ENCODE peak calls at places on chromosomes 11 and 22, in four cellular contexts. I is CD4-positive, CD25-positive, alpha-beta regulatory T cell; W is transverse colon; D is GM23248. G is an unnamed sample. For H3K36me3, the result is how much of the 10 kb centered on the place peaks cover.

GRCh38 chr11:88175004-88175706 is at the start of gene RAB38:
- DNase-seq in D (peak), I (peak), W (peak), G (no peak)

GRCh38 chr11:107387666-107388065 is 70.0 kb downstream of the CWF19L2 start:
- DNase-seq in D (no peak), W (no peak), I (no peak), G (no peak)

GRCh38 chr22:20439928-20440575 is 2.4 kb upstream of the SCARF2 start:
- DNase-seq in D (no peak), I (no peak), W (no peak), G (no peak)

GRCh38 chr11:96376796-96377195 is 12.9 kb downstream of the CCDC82 start:
- DNase-seq in W (no peak), I (no peak), D (no peak), G (no peak)

GRCh38 chr22:33921576-33922181 is 1.4 kb upstream of the LARGE1 start:
- DNase-seq in D (peak), W (peak), I (peak), G (no peak)

GRCh38 chr22:42132457-42132856 is 1.8 kb upstream of the CYP2D6 start:
- DNase-seq in W (no peak), D (no peak), I (no peak), G (no peak)

GRCh38 chr22:22870577-22871398 is 16.8 kb upstream of the IGLL5 start:
- DNase-seq in D (peak), I (peak), W (no peak), G (no peak)

GRCh38 chr11:20050551-20051333 is 109.5 kb downstream of the DBX1 start:
- DNase-seq in D (no peak), W (no peak), I (no peak), G (no peak)

GRCh38 chr11:57387284-57388030 is 3.0 kb downstream of the PRG2 start:
- DNase-seq in I (no peak), W (no peak), D (no peak), G (no peak)

GRCh38 chr22:47837703-47838102 is 1075.3 kb downstream of the TBC1D22A start:
- DNase-seq in I (peak), W (no peak), D (peak), G (peak)

GRCh38 chr22:38489561-38490133 is 16.5 kb downstream of the DDX17 start:
- DNase-seq in I (no peak), W (no peak), D (no peak), G (no peak)

GRCh38 chr11:118274184-118274583 is 10.1 kb upstream of the MPZL2 start:
- DNase-seq in I (no peak), W (no peak), D (no peak), G (no peak)

GRCh38 chr22:46829140-46829891 is 66.9 kb downstream of the TBC1D22A start:
- DNase-seq in W (no peak), D (peak), I (no peak), G (no peak)

GRCh38 chr22:24593810-24594568 is 1.1 kb upstream of the LRRC75B start:
- DNase-seq in D (no peak), I (peak), W (peak), G (no peak)

GRCh38 chr22:49705631-49706352 is 121.9 kb downstream of the BRD1 start:
- DNase-seq in I (peak), W (no peak), D (no peak), G (no peak)

GRCh38 chr11:88292156-88292844 is 45.2 kb downstream of the CTSC start:
- DNase-seq in W (peak), D (peak), I (no peak), G (peak)

GRCh38 chr22:45454260-45454659 is 40.8 kb downstream of the RIBC2 start:
- DNase-seq in D (peak), W (no peak), I (no peak), G (no peak)

GRCh38 chr22:32904044-32904443 is 102.5 kb downstream of the TIMP3 start:
- DNase-seq in I (peak), D (peak), W (peak), G (peak)

GRCh38 chr11:134543144-134544044 is 131.4 kb upstream of the B3GAT1 start:
- DNase-seq in W (no peak), I (no peak), D (no peak), G (no peak)

GRCh38 chr11:102530558-102530957 is at the start of gene MMP7:
- DNase-seq in W (no peak), D (peak), I (no peak), G (no peak)

GRCh38 chr22:26986884-26987283 is 329.5 kb downstream of the MIAT start:
- DNase-seq in W (no peak), D (no peak), I (no peak), G (no peak)

GRCh38 chr11:111419641-111420327 is 40.7 kb upstream of the POU2AF1 start:
- DNase-seq in D (no peak), I (no peak), W (no peak), G (no peak)

GRCh38 chr11:1916986-1917522 is 2.4 kb upstream of the TNNT3 start:
- DNase-seq in I (no peak), W (no peak), D (no peak), G (no peak)

GRCh38 chr11:74043450-74043849 is 34.6 kb upstream of the UCP3 start:
- DNase-seq in W (no peak), D (no peak), I (no peak), G (no peak)

GRCh38 chr11:74050465-74050864 is 41.6 kb upstream of the UCP3 start:
- DNase-seq in D (peak), I (no peak), W (no peak), G (no peak)

GRCh38 chr11:74044538-74044937 is 35.7 kb upstream of the UCP3 start:
- DNase-seq in W (no peak), D (no peak), I (no peak), G (no peak)

DNA sequence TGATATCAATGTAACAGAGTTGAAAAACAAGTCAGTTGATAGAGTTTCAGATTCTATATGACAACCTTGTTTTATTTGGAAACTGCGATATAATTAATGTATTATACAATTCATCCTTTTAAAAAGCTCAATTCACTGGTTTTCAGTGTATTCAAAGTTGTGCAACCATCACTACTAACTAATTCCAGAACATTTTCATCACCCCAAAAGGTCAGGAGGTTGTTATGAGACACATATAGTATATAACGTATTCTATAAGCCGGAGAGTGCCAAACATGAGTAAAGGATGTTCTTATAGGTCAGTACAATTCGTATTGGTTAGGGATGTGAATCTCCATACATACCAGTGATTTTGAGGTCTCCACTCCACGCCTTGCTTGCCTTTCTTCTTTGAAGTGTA is 40.1 kb upstream of the UCP3 start:
- DNase-seq in W (no peak), D (no peak), I (no peak), G (no peak)
- H3K36me3 ChIP-seq in W (under half), D (under half), I (under half), G (half or more)

GRCh38 chr22:37471721-37472417 is 14.3 kb downstream of the MFNG start:
- DNase-seq in D (no peak), W (no peak), I (no peak), G (no peak)

GRCh38 chr22:37467556-37467955 is 18.6 kb downstream of the MFNG start:
- DNase-seq in I (no peak), W (no peak), D (no peak), G (no peak)

GRCh38 chr22:37472418-37473006 is 13.7 kb downstream of the MFNG start:
- DNase-seq in D (peak), I (peak), W (peak), G (peak)

GRCh38 chr22:37469416-37470086 is 16.6 kb downstream of the MFNG start:
- DNase-seq in D (no peak), I (no peak), W (no peak), G (no peak)

GRCh38 chr22:37470087-37470445 is 16.1 kb downstream of the MFNG start:
- DNase-seq in I (no peak), D (peak), W (no peak), G (no peak)
- H3K36me3 ChIP-seq in I (half or more), D (under half), W (under half), G (under half)

DNA sequence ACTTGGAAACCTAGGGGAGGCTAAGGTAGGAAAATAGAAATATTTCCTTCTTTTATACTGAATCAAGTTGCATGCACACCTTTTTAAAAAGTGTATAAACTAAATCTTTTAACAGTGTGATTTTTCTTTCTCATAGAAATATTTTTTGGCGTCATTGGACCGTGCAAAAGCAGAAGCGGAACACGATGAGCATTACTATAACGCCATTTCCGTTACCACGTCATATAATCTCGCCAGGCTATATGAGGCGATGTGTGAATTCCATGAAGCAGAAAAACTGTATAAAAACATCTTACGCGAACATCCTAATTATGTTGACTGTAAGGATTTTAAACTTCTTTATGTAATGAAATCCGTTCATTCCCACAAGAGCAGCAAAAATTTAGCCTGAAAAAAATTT is 13.4 kb downstream of the CTR9 start:
- DNase-seq in D (no peak), I (no peak), W (no peak), G (no peak)
- H3K36me3 ChIP-seq in D (half or more), I (under half), W (half or more), G (half or more)

GRCh38 chr11:95092549-95093324 is 3.1 kb downstream of the ENDOD1 start:
- DNase-seq in W (peak), I (peak), D (peak), G (no peak)

GRCh38 chr11:95087171-95087570 is 2.5 kb upstream of the ENDOD1 start:
- DNase-seq in D (no peak), I (no peak), W (no peak), G (no peak)

GRCh38 chr11:95091663-95092062 is 2.0 kb downstream of the ENDOD1 start:
- DNase-seq in D (no peak), I (no peak), W (no peak), G (no peak)

GRCh38 chr11:95088946-95089619 is 563 bp upstream of the ENDOD1 start:
- DNase-seq in I (peak), W (no peak), D (peak), G (no peak)

DNA sequence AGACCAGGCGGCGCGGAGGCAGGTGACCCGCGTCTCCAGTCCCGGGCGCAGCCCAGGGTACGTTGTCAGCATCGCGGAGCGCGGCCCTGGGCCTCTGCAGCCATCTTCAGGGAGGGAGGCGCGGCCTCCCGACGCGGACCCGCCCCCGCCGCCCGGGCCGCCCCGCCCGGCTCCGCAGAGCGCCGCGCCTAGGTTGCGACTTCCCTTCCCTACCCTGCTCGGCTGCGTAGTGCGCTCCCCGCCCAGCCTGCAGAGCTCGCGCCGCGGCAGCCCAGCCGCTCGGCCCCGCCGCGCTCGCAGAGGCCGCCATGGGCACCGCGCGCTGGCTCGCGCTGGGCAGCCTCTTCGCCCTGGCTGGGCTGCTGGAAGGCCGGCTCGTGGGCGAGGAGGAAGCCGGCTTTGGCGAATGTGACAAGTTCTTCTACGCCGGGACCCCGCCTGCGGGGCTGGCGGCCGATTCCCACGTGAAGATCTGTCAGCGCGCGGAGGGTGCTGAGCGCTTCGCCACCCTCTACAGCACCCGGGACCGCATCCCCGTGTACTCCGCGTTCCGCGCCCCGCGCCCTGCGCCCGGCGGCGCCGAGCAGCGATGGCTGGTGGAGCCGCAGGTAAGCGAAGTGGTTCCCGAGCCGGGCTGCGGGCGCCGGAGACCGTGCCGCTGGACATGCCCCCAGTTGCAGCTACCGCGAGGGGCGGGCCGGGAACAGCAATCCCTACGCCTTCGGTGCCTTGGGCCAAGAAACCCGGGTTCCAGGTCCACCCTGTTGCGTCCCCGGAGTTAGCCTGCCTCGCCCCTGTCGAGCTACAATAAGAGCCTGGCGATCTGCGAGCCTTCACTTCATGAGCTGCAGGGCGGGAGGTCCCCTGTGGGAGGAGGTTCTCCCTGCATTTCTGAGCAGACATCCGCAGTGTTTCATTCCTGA is at the start of gene ENDOD1:
- DNase-seq in W (peak), I (peak), D (peak), G (peak)
- H3K36me3 ChIP-seq in W (under half), I (under half), D (under half), G (under half)

GRCh38 chr22:21807545-21807944 is 59.9 kb downstream of the MAPK1 start:
- DNase-seq in D (peak), W (no peak), I (no peak), G (no peak)
- H3K36me3 ChIP-seq in D (under half), W (under half), I (under half), G (half or more)

GRCh38 chr11:61446211-61446651 is 16.3 kb downstream of the SDHAF2 start:
- DNase-seq in I (peak), W (peak), D (peak), G (peak)

GRCh38 chr11:61447601-61448551 is 18.0 kb downstream of the SDHAF2 start:
- DNase-seq in D (peak), I (peak), W (no peak), G (no peak)

GRCh38 chr11:61448552-61448927 is 18.6 kb downstream of the SDHAF2 start:
- DNase-seq in D (no peak), W (no peak), I (no peak), G (no peak)

GRCh38 chr11:61442616-61443015 is 12.7 kb downstream of the SDHAF2 start:
- DNase-seq in D (no peak), W (no peak), I (no peak), G (no peak)

DNA sequence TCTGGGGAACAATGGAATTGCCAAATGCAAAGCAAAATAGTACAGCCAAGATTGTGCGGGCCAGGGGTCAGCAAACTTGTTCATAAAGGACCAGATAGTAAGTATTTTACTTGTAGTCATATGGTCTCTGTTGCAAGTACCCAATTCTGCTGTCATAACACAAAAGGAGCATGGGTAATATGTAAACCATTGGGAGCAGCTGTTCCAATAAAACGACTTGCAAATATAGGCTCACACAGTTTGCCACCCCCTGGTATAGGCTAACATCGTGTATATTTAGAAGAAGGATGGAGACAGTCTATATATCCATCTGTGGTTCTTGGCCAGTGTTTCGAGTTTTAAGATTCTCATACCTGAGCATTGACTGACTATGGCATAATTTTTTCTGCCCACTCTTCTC is 15.6 kb downstream of the SDHAF2 start:
- DNase-seq in D (no peak), I (no peak), W (no peak), G (no peak)
- H3K36me3 ChIP-seq in D (under half), I (half or more), W (under half), G (half or more)

G was measured in DND-41.